ENCODE peak calls at places on chromosome X, in nine cellular contexts. One of them, this sample, is unnamed.

GRCh38 chrX:2503591-2504500 is 3.1 kb upstream of the DHRSX start:
- DNase-seq in DMS 273 treated with DMSO at 0.1 percent for 48 hours: no peak
- DNase-seq in D341Med: no peak
- DNase-seq in EH: no peak
- DNase-seq in CD8-positive, alpha-beta memory T cell: no peak
- DNase-seq in T-helper 22 cell: no peak
- DNase-seq in germinal center: no peak
- DNase-seq in epithelial cell of proximal tubule: no peak
- DNase-seq in T follicular helper cell: no peak
- DNase-seq in this sample: no peak

GRCh38 chrX:69072486-69073006 is 92.7 kb downstream of the PJA1 start:
- DNase-seq in T-helper 22 cell: no peak
- DNase-seq in DMS 273 treated with DMSO at 0.1 percent for 48 hours: no peak
- DNase-seq in T follicular helper cell: no peak
- DNase-seq in CD8-positive, alpha-beta memory T cell: no peak
- DNase-seq in germinal center: no peak
- DNase-seq in epithelial cell of proximal tubule: no peak
- DNase-seq in D341Med: no peak
- DNase-seq in EH: no peak
- DNase-seq in this sample: no peak

GRCh38 chrX:48896611-48897011 is 957 bp downstream of the TIMM17B start:
- DNase-seq in T-helper 22 cell: no peak
- DNase-seq in D341Med: no peak
- DNase-seq in DMS 273 treated with DMSO at 0.1 percent for 48 hours: no peak
- DNase-seq in T follicular helper cell: no peak
- DNase-seq in epithelial cell of proximal tubule: no peak
- DNase-seq in CD8-positive, alpha-beta memory T cell: no peak
- DNase-seq in germinal center: no peak
- DNase-seq in EH: peak; percentile 42
- DNase-seq in this sample: no peak

GRCh38 chrX:48864210-48864609 is 28.8 kb upstream of the PCSK1N start:
- DNase-seq in DMS 273 treated with DMSO at 0.1 percent for 48 hours: no peak
- DNase-seq in epithelial cell of proximal tubule: no peak
- DNase-seq in D341Med: no peak
- DNase-seq in EH: peak; percentile 49
- DNase-seq in T-helper 22 cell: no peak
- DNase-seq in germinal center: no peak
- DNase-seq in CD8-positive, alpha-beta memory T cell: no peak
- DNase-seq in T follicular helper cell: no peak
- DNase-seq in this sample: no peak

GRCh38 chrX:9285342-9285771 is 179.5 kb upstream of the TBL1X start:
- DNase-seq in DMS 273 treated with DMSO at 0.1 percent for 48 hours: no peak
- DNase-seq in T follicular helper cell: no peak
- DNase-seq in T-helper 22 cell: no peak
- DNase-seq in CD8-positive, alpha-beta memory T cell: no peak
- DNase-seq in D341Med: no peak
- DNase-seq in EH: no peak
- DNase-seq in germinal center: no peak
- DNase-seq in epithelial cell of proximal tubule: no peak
- DNase-seq in this sample: no peak

GRCh38 chrX:15761564-15762191 is 23.6 kb downstream of the CA5B start:
- DNase-seq in germinal center: peak; percentile 30
- DNase-seq in T follicular helper cell: no peak
- DNase-seq in CD8-positive, alpha-beta memory T cell: no peak
- DNase-seq in D341Med: peak; percentile 39
- DNase-seq in epithelial cell of proximal tubule: no peak
- DNase-seq in EH: peak; percentile 47
- DNase-seq in T-helper 22 cell: no peak
- DNase-seq in DMS 273 treated with DMSO at 0.1 percent for 48 hours: no peak
- DNase-seq in this sample: peak; percentile 31

GRCh38 chrX:53483838-53484420 is 49.8 kb upstream of the HSD17B10 start:
- DNase-seq in germinal center: no peak
- DNase-seq in T follicular helper cell: no peak
- DNase-seq in T-helper 22 cell: no peak
- DNase-seq in epithelial cell of proximal tubule: no peak
- DNase-seq in DMS 273 treated with DMSO at 0.1 percent for 48 hours: no peak
- DNase-seq in D341Med: no peak
- DNase-seq in EH: peak; percentile 28
- DNase-seq in CD8-positive, alpha-beta memory T cell: no peak
- DNase-seq in this sample: no peak

GRCh38 chrX:130654409-130654970 is 248.5 kb downstream of the ENOX2 start:
- DNase-seq in CD8-positive, alpha-beta memory T cell: no peak
- DNase-seq in DMS 273 treated with DMSO at 0.1 percent for 48 hours: no peak
- DNase-seq in D341Med: no peak
- DNase-seq in T follicular helper cell: no peak
- DNase-seq in epithelial cell of proximal tubule: no peak
- DNase-seq in EH: peak; percentile 34
- DNase-seq in T-helper 22 cell: no peak
- DNase-seq in germinal center: no peak
- DNase-seq in this sample: no peak

GRCh38 chrX:71911023-71911730 is 532 bp downstream of the NHSL2 start:
- DNase-seq in germinal center: peak; percentile 4
- DNase-seq in EH: no peak
- DNase-seq in epithelial cell of proximal tubule: no peak
- DNase-seq in D341Med: peak; percentile 74
- DNase-seq in DMS 273 treated with DMSO at 0.1 percent for 48 hours: no peak
- DNase-seq in T follicular helper cell: no peak
- DNase-seq in CD8-positive, alpha-beta memory T cell: peak; percentile 50
- DNase-seq in T-helper 22 cell: no peak
- DNase-seq in this sample: peak; percentile 13

GRCh38 chrX:43469391-43470054 is 186.6 kb upstream of the MAOA start:
- DNase-seq in T follicular helper cell: no peak
- DNase-seq in germinal center: no peak
- DNase-seq in epithelial cell of proximal tubule: peak; percentile 12
- DNase-seq in CD8-positive, alpha-beta memory T cell: no peak
- DNase-seq in EH: no peak
- DNase-seq in D341Med: no peak
- DNase-seq in T-helper 22 cell: no peak
- DNase-seq in DMS 273 treated with DMSO at 0.1 percent for 48 hours: no peak
- DNase-seq in this sample: no peak

GRCh38 chrX:9844936-9845573 is 58.8 kb downstream of the SHROOM2 start:
- DNase-seq in DMS 273 treated with DMSO at 0.1 percent for 48 hours: no peak
- DNase-seq in CD8-positive, alpha-beta memory T cell: no peak
- DNase-seq in epithelial cell of proximal tubule: no peak
- DNase-seq in EH: no peak
- DNase-seq in D341Med: no peak
- DNase-seq in T follicular helper cell: no peak
- DNase-seq in T-helper 22 cell: no peak
- DNase-seq in germinal center: no peak
- DNase-seq in this sample: no peak

GRCh38 chrX:15973299-15973698 is 118.7 kb upstream of the AP1S2 start:
- DNase-seq in T-helper 22 cell: no peak
- DNase-seq in epithelial cell of proximal tubule: no peak
- DNase-seq in CD8-positive, alpha-beta memory T cell: peak; percentile 42
- DNase-seq in germinal center: no peak
- DNase-seq in T follicular helper cell: no peak
- DNase-seq in D341Med: peak; percentile 15
- DNase-seq in EH: peak; percentile 65
- DNase-seq in DMS 273 treated with DMSO at 0.1 percent for 48 hours: no peak
- DNase-seq in this sample: no peak

GRCh38 chrX:122579036-122579435 is 605.0 kb upstream of the GRIA3 start:
- DNase-seq in epithelial cell of proximal tubule: no peak
- DNase-seq in T-helper 22 cell: no peak
- DNase-seq in DMS 273 treated with DMSO at 0.1 percent for 48 hours: no peak
- DNase-seq in CD8-positive, alpha-beta memory T cell: no peak
- DNase-seq in D341Med: no peak
- DNase-seq in EH: no peak
- DNase-seq in germinal center: no peak
- DNase-seq in T follicular helper cell: no peak
- DNase-seq in this sample: no peak

GRCh38 chrX:84064814-84065213 is 123.2 kb downstream of the RPS6KA6 start:
- DNase-seq in germinal center: no peak
- DNase-seq in CD8-positive, alpha-beta memory T cell: no peak
- DNase-seq in T follicular helper cell: no peak
- DNase-seq in D341Med: no peak
- DNase-seq in T-helper 22 cell: no peak
- DNase-seq in DMS 273 treated with DMSO at 0.1 percent for 48 hours: no peak
- DNase-seq in epithelial cell of proximal tubule: no peak
- DNase-seq in EH: no peak
- DNase-seq in this sample: no peak

GRCh38 chrX:136920001-136920400 is 39.5 kb upstream of the RBMX start:
- DNase-seq in EH: no peak
- DNase-seq in DMS 273 treated with DMSO at 0.1 percent for 48 hours: no peak
- DNase-seq in epithelial cell of proximal tubule: no peak
- DNase-seq in germinal center: no peak
- DNase-seq in T follicular helper cell: no peak
- DNase-seq in CD8-positive, alpha-beta memory T cell: no peak
- DNase-seq in D341Med: no peak
- DNase-seq in T-helper 22 cell: no peak
- DNase-seq in this sample: no peak

GRCh38 chrX:45266456-45266855 is 65.8 kb upstream of the DIPK2B start:
- DNase-seq in germinal center: no peak
- DNase-seq in D341Med: no peak
- DNase-seq in T follicular helper cell: no peak
- DNase-seq in EH: peak; percentile 2
- DNase-seq in CD8-positive, alpha-beta memory T cell: no peak
- DNase-seq in DMS 273 treated with DMSO at 0.1 percent for 48 hours: no peak
- DNase-seq in epithelial cell of proximal tubule: peak; percentile 15
- DNase-seq in T-helper 22 cell: no peak
- DNase-seq in this sample: no peak